ENCODE peak calls at places on chromosomes 2 and 18, in four cellular contexts. P is endothelial cell of umbilical vein, Y is NB4, K is GM12878. S is an unnamed sample.

GRCh38 chr2:219386532-219387280 is 1.0 kb downstream of the DNPEP start:
- DNase-seq in Y (no peak), P (no peak), K (no peak), S (no peak)

GRCh38 chr2:180063494-180063893 is 56.4 kb upstream of the CWC22 start:
- DNase-seq in Y (no peak), K (no peak), P (no peak), S (no peak)

GRCh38 chr18:13453714-13454113 is 235.2 kb downstream of the LDLRAD4 start:
- DNase-seq in Y (no peak), P (no peak), K (no peak), S (no peak)

GRCh38 chr18:40473221-40473620 is 1481.8 kb upstream of the PIK3C3 start:
- DNase-seq in P (no peak), Y (no peak), K (no peak), S (no peak)

GRCh38 chr2:190947711-190948251 is 66.2 kb downstream of the STAT1 start:
- DNase-seq in Y (peak; percentile 70), P (peak; percentile 93), K (peak; percentile 45), S (peak; percentile 75)

GRCh38 chr18:13227910-13228309 is 9.3 kb downstream of the LDLRAD4 start:
- DNase-seq in Y (no peak), P (no peak), K (no peak), S (no peak)

GRCh38 chr2:169637620-169638019 is 53.5 kb downstream of the PPIG start:
- DNase-seq in Y (no peak), K (no peak), P (no peak), S (no peak)

GRCh38 chr2:163565192-163565591 is 170.6 kb downstream of the FIGN start:
- DNase-seq in K (no peak), P (no peak), Y (no peak), S (no peak)

GRCh38 chr18:59246796-59247195 is 26.5 kb downstream of the RAX start:
- DNase-seq in K (no peak), P (no peak), Y (no peak), S (no peak)

GRCh38 chr18:3441290-3441689 is 8.7 kb upstream of the TGIF1 start:
- DNase-seq in P (peak; percentile 50), Y (peak; percentile 51), K (no peak), S (no peak)

GRCh38 chr2:19833978-19834377 is 67.8 kb downstream of the TTC32 start:
- DNase-seq in P (no peak), K (no peak), Y (no peak), S (no peak)

GRCh38 chr2:38322224-38322914 is 54.7 kb downstream of the ATL2 start:
- DNase-seq in K (no peak), P (no peak), Y (no peak), S (no peak)

GRCh38 chr2:38317725-38318124 is 59.3 kb downstream of the ATL2 start:
- DNase-seq in Y (no peak), P (no peak), K (no peak), S (no peak)

GRCh38 chr2:38327580-38327979 is 49.5 kb downstream of the ATL2 start:
- DNase-seq in Y (no peak), P (no peak), K (no peak), S (no peak)

DNA sequence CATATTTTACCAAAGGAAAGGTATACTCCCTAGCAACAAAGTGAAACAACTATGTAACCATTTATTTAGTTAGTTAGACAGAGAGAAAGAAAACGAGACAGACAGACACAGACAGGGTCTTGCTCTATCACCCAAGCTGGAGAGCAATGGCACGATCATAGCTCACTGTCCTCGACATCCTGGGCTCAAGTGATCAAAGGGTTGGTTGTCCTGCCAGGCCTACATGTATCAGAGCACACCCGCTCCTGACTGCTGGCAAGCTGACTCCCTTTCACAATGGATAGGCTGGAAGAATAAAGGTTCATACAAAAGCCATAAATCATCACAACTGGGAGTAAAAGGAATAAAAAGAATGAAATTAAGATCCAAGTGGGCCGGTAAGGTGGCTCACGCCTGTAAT is 53.5 kb downstream of the ATL2 start:
- DNase-seq in P (no peak), K (no peak), Y (no peak), S (no peak)
- TF ChIP-seq MYC in P (no peak), K (no peak), Y (no peak), S (no peak)

GRCh38 chr18:50750546-50750945 is 69.3 kb downstream of the MRO start:
- DNase-seq in Y (no peak), K (no peak), P (no peak), S (no peak)

GRCh38 chr18:50749945-50750344 is 69.9 kb downstream of the MRO start:
- DNase-seq in K (no peak), Y (no peak), P (no peak), S (no peak)

GRCh38 chr18:50749421-50749820 is 70.4 kb downstream of the MRO start:
- DNase-seq in P (no peak), K (no peak), Y (no peak), S (no peak)

GRCh38 chr18:50747849-50748242 is 72.0 kb downstream of the MRO start:
- DNase-seq in K (no peak), Y (no peak), P (no peak), S (no peak)

DNA sequence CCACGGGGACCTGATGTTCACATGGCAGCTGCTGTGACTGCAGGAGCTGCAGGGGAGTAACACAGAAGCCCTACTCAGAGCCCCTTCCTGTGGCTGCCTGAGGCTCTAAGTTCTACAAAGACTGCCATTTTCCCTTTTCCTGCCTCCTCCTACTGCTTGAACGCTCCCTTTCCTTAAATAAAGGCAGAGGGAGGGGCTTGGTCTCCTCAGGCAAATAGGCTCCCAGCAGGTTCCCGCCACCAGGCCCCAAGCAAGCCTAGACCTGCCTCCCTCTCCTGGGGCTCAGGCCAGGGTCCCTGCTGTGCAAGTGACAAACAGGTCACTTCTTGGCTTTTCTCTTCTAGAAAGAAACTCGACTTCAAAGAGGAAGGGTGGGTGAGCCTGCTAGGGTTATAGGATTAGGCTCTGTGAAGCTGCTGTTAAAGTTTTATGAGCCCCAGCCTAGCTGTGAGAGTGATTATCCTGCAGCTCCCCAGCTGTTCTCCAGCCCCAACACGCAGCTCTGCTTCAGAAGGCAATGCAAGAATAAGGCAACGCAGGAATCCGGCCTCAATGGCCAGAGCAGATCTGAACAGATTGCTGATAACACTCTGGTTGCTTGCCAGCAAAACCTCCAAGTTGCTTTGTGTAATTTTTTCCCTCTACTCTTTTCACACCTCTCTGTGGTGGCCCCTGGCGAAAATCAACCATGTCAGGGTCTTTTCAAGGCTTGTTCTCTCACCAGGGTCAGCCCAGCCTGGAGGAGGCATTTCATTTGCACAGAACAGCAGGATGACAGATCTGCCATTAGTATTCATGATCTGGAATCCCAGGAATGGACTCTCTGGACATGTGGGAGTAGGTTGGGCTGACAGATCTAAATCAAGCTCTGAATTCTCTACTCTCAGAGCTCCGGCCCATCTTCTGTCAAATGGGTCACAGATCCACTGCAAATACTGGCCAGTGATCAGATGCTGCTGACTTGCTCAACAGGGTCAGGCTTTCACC is 71.3 kb downstream of the MRO start:
- DNase-seq in P (no peak), Y (no peak), K (no peak), S (no peak)
- TF ChIP-seq MYC in P (no peak), Y (no peak), K (no peak), S (no peak)

GRCh38 chr2:152062130-152063091 is 36.4 kb downstream of the CACNB4 start:
- DNase-seq in K (no peak), P (no peak), Y (no peak), S (peak; percentile 28)
- TF ChIP-seq MYC in K (no peak), P (no peak), Y (no peak), S (no peak)

DNA sequence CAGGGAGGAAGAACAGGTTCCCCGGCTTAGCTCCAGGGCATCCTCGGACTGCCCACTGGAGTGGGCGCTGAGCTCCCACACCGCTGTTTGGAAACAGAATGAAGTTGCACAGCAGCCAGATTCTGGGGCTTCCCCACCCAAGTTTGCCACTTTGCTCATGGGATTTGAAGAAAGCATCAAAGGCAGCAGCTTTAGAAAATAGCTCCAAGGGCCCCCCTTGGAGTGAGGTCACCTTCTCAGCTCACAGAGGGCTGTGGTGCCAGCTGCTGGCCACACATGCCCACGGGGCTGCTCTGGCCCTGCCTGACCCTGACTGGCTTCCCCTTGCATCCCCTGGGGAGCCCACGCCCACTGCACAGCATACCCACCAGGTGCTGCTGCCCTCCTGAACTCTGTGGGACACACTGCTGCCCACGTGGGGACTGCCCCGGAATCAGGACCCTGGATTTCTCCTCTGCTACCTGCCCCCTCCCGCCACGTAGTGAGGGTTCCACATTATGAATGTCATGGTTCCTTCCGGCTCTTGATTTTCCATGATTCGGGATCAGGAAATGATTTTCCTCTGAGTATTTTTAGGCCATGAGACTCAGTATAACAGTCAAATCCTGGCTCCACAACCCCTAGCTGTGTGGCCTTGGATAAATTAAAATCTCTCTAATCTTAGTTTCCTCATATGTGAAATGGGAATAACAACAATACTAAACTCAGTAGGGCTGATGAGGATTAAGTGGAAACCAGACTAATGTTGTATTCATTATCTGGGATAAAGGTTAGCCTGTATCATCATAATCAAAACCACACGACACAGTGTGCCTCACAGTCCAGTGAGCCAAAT is 70.2 kb downstream of the TGOLN2 start:
- DNase-seq in K (no peak), Y (no peak), P (peak; percentile 67), S (no peak)
- TF ChIP-seq MYC in K (no peak), Y (no peak), P (no peak), S (no peak)

GRCh38 chr2:121529439-121530209 is 1.1 kb upstream of the RNU4ATAC start:
- DNase-seq in K (no peak), P (no peak), Y (peak; percentile 88), S (no peak)

GRCh38 chr2:121532347-121532766 is 1.7 kb downstream of the RNU4ATAC start:
- DNase-seq in P (peak; percentile 34), Y (peak; percentile 81), K (no peak), S (peak; percentile 31)

GRCh38 chr2:121530563-121531334 is at the start of gene RNU4ATAC:
- DNase-seq in K (peak; percentile 99), Y (peak; percentile 99), P (peak; percentile 99), S (peak; percentile 96)

GRCh38 chr2:121532894-121533293 is 2.2 kb downstream of the RNU4ATAC start:
- DNase-seq in P (no peak), Y (no peak), K (no peak), S (no peak)

DNA sequence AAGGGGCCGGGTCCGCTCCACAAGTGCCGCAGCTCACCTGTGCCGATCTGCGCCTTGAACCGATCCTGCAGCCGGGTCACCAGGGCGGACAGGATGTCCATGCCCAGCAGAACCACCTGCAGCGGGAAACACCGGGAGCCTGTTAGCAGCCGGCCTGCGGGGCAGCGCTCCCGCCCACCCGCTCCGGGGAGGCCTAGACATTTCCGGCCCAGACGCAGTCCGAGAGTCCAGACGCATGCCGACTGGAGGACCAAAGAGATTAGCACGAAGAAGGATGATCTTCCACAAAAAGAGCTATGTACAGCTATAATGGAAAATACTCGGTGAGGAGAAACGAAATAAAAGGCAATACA is 494 bp upstream of the RNU4ATAC start:
- DNase-seq in P (peak; percentile 87), Y (peak; percentile 83), K (peak; percentile 52), S (peak; percentile 84)
- TF ChIP-seq MYC in P (no peak), Y (peak; percentile 55), K (no peak), S (peak; percentile 55)

DNA sequence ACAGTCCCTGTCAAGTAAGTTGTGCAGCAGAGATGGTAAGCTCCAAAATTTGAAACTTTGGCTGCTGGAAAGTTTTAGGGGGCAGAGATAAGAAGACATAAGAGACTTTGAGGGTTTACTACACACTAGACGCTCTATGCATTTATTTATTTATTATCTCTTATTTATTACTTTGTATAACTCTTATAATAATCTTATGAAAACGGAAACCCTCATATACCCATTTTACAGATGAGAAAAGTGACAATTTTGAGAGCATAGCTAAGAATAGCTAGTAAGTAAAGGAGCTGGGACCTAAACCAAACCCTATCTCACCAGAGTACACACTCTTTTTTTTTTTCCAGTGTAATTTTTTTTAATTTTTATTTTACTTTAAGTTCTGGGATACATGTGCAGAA is 112.8 kb upstream of the PKDCC start:
- DNase-seq in K (no peak), P (no peak), Y (no peak), S (no peak)
- TF ChIP-seq MYC in K (no peak), P (no peak), Y (no peak), S (no peak)